ENCODE peak calls at places on chromosomes 5 and 9, in six cellular contexts. One of them, this sample, is unnamed.

GRCh38 chr5:39080168-39080567 is 6.0 kb upstream of the RICTOR start:
- DNase-seq in ascending aorta: no peak
- DNase-seq in ovary: no peak
- DNase-seq in H1: no peak
- DNase-seq in kidney: no peak
- DNase-seq in adrenal gland: no peak
- DNase-seq in this sample: no peak

GRCh38 chr5:77394064-77394716 is 97.9 kb downstream of the WDR41 start:
- DNase-seq in ascending aorta: no peak
- DNase-seq in ovary: no peak
- DNase-seq in H1: no peak
- DNase-seq in kidney: no peak
- DNase-seq in adrenal gland: no peak
- DNase-seq in this sample: no peak

GRCh38 chr9:21994526-21994995 is at the start of gene CDKN2B-AS1:
- DNase-seq in ascending aorta: no peak
- DNase-seq in ovary: peak; percentile 28
- DNase-seq in H1: peak; percentile 74
- DNase-seq in kidney: peak; percentile 76
- DNase-seq in adrenal gland: peak; percentile 57
- DNase-seq in this sample: peak; percentile 59

GRCh38 chr5:36877667-36878420 is 1.3 kb downstream of the NIPBL start:
- DNase-seq in ascending aorta: no peak
- DNase-seq in ovary: no peak
- DNase-seq in H1: no peak
- DNase-seq in kidney: no peak
- DNase-seq in adrenal gland: peak; percentile 9
- DNase-seq in this sample: no peak

GRCh38 chr5:127369772-127370171 is 79.2 kb downstream of the MEGF10 start:
- DNase-seq in ascending aorta: no peak
- DNase-seq in ovary: no peak
- DNase-seq in H1: no peak
- DNase-seq in kidney: no peak
- DNase-seq in adrenal gland: no peak
- DNase-seq in this sample: no peak

GRCh38 chr9:135864447-135865049 is 42.8 kb downstream of the CAMSAP1 start:
- DNase-seq in ascending aorta: no peak
- DNase-seq in ovary: peak; percentile 42
- DNase-seq in H1: peak; percentile 97
- DNase-seq in kidney: peak; percentile 75
- DNase-seq in adrenal gland: peak; percentile 80
- DNase-seq in this sample: no peak

GRCh38 chr5:143775258-143775657 is 36.7 kb upstream of the HMHB1 start:
- DNase-seq in ascending aorta: no peak
- DNase-seq in ovary: no peak
- DNase-seq in H1: no peak
- DNase-seq in kidney: no peak
- DNase-seq in adrenal gland: no peak
- DNase-seq in this sample: no peak

GRCh38 chr9:108151161-108151586 is 661.6 kb upstream of the KLF4 start:
- DNase-seq in ascending aorta: no peak
- DNase-seq in ovary: peak; percentile 48
- DNase-seq in H1: no peak
- DNase-seq in kidney: peak; percentile 35
- DNase-seq in adrenal gland: no peak
- DNase-seq in this sample: no peak

GRCh38 chr9:131834721-131835120 is 94.8 kb upstream of the RAPGEF1 start:
- DNase-seq in ascending aorta: no peak
- DNase-seq in ovary: no peak
- DNase-seq in H1: no peak
- DNase-seq in kidney: peak; percentile 18
- DNase-seq in adrenal gland: no peak
- DNase-seq in this sample: no peak

GRCh38 chr5:55220433-55221185 is 6.5 kb downstream of the MCIDAS start:
- DNase-seq in ascending aorta: no peak
- DNase-seq in ovary: no peak
- DNase-seq in H1: peak; percentile 81
- DNase-seq in kidney: peak; percentile 78
- DNase-seq in adrenal gland: no peak
- DNase-seq in this sample: no peak

GRCh38 chr5:13218518-13218917 is 726.0 kb downstream of the DNAH5 start:
- DNase-seq in ascending aorta: no peak
- DNase-seq in ovary: no peak
- DNase-seq in H1: no peak
- DNase-seq in kidney: no peak
- DNase-seq in adrenal gland: peak; percentile 3
- DNase-seq in this sample: no peak

GRCh38 chr5:54360089-54360488 is 49.7 kb upstream of the ARL15 start:
- DNase-seq in ascending aorta: no peak
- DNase-seq in ovary: no peak
- DNase-seq in H1: no peak
- DNase-seq in kidney: no peak
- DNase-seq in adrenal gland: peak; percentile 13
- DNase-seq in this sample: no peak

GRCh38 chr5:140575309-140575708 is 10.7 kb downstream of the SLC35A4 start:
- DNase-seq in ascending aorta: no peak
- DNase-seq in ovary: no peak
- DNase-seq in H1: no peak
- DNase-seq in kidney: no peak
- DNase-seq in adrenal gland: peak; percentile 80
- DNase-seq in this sample: no peak

GRCh38 chr5:62011072-62011664 is 294.8 kb upstream of the KIF2A start:
- DNase-seq in ascending aorta: no peak
- DNase-seq in ovary: no peak
- DNase-seq in H1: no peak
- DNase-seq in kidney: no peak
- DNase-seq in adrenal gland: no peak
- DNase-seq in this sample: no peak

GRCh38 chr9:129221233-129221632 is 43.2 kb upstream of the IER5L start:
- DNase-seq in ascending aorta: no peak
- DNase-seq in ovary: no peak
- DNase-seq in H1: no peak
- DNase-seq in kidney: no peak
- DNase-seq in adrenal gland: peak; percentile 57
- DNase-seq in this sample: no peak

GRCh38 chr5:150619359-150620230 is 20.9 kb upstream of the SYNPO start:
- DNase-seq in ascending aorta: peak; percentile 84
- DNase-seq in ovary: peak; percentile 60
- DNase-seq in H1: no peak
- DNase-seq in kidney: peak; percentile 86
- DNase-seq in adrenal gland: no peak
- DNase-seq in this sample: peak; percentile 89

GRCh38 chr5:127988149-127988755 is 95.3 kb upstream of the SLC12A2 start:
- DNase-seq in ascending aorta: no peak
- DNase-seq in ovary: no peak
- DNase-seq in H1: no peak
- DNase-seq in kidney: no peak
- DNase-seq in adrenal gland: peak; percentile 4
- DNase-seq in this sample: no peak

GRCh38 chr9:652896-653295 is 188.6 kb upstream of the DMRT1 start:
- DNase-seq in ascending aorta: no peak
- DNase-seq in ovary: no peak
- DNase-seq in H1: no peak
- DNase-seq in kidney: no peak
- DNase-seq in adrenal gland: peak; percentile 38
- DNase-seq in this sample: peak; percentile 78
- H3K4me1 ChIP-seq in ascending aorta: peaks cover 49% of the 10 kb centered on the region
- H3K4me1 ChIP-seq in ovary: peaks cover 10% of the 10 kb centered on the region
- H3K4me1 ChIP-seq in H1: peaks cover 16% of the 10 kb centered on the region
- H3K4me1 ChIP-seq in kidney: peaks cover 17% of the 10 kb centered on the region
- H3K4me1 ChIP-seq in adrenal gland: no peaks in the 10 kb centered on the region
- H3K4me1 ChIP-seq in this sample: no peaks in the 10 kb centered on the region

GRCh38 chr5:89110916-89111646 is 228.1 kb upstream of the MEF2C start:
- DNase-seq in ascending aorta: no peak
- DNase-seq in ovary: no peak
- DNase-seq in H1: no peak
- DNase-seq in kidney: no peak
- DNase-seq in adrenal gland: no peak
- DNase-seq in this sample: no peak
- H3K27ac ChIP-seq in ascending aorta: peak overlapping the region; percentile 51
- H3K27ac ChIP-seq in ovary: no peak overlapping the region
- H3K27ac ChIP-seq in H1: no peak overlapping the region
- H3K27ac ChIP-seq in kidney: no peak overlapping the region
- H3K27ac ChIP-seq in adrenal gland: no peak overlapping the region
- H3K27ac ChIP-seq in this sample: no peak overlapping the region

GRCh38 chr9:124199474-124199873 is 58.3 kb upstream of the NEK6 start:
- DNase-seq in ascending aorta: peak; percentile 7
- DNase-seq in ovary: no peak
- DNase-seq in H1: no peak
- DNase-seq in kidney: no peak
- DNase-seq in adrenal gland: no peak
- DNase-seq in this sample: no peak
- TF ChIP-seq CTCF in ascending aorta: no peak
- TF ChIP-seq CTCF in ovary: no peak
- TF ChIP-seq CTCF in H1: no peak
- TF ChIP-seq CTCF in kidney: no peak
- TF ChIP-seq CTCF in adrenal gland: no peak
- TF ChIP-seq CTCF in this sample: no peak

DNA sequence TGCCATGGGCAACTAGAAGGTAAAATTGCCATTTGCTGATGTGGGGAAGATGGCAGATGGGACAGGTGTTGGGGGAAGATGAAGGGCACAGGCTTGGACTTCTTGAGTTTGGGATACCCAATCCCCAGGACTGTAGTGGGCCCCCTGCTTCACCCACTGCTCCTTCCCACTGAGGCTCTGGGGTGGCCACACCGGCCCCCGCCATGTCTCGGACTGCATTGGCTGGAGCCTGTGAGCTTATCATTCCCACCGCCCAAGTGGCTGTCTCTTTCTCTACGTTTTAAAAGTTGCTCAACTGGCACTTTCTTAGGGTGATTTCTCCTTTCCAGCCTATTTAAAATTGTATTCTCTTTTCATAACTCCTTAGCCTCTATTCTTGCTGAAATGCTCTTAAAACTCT is 730.0 kb upstream of the ADAMTS16 start:
- DNase-seq in ascending aorta: no peak
- DNase-seq in ovary: no peak
- DNase-seq in H1: no peak
- DNase-seq in kidney: no peak
- DNase-seq in adrenal gland: no peak
- DNase-seq in this sample: no peak
- H3K4me1 ChIP-seq in ascending aorta: no peaks in the 10 kb centered on the region
- H3K4me1 ChIP-seq in ovary: no peaks in the 10 kb centered on the region
- H3K4me1 ChIP-seq in H1: no peaks in the 10 kb centered on the region
- H3K4me1 ChIP-seq in kidney: no peaks in the 10 kb centered on the region
- H3K4me1 ChIP-seq in adrenal gland: no peaks in the 10 kb centered on the region
- H3K4me1 ChIP-seq in this sample: no peaks in the 10 kb centered on the region

GRCh38 chr9:109311281-109311680 is 9.6 kb downstream of the EPB41L4B start:
- DNase-seq in ascending aorta: no peak
- DNase-seq in ovary: peak; percentile 32
- DNase-seq in H1: no peak
- DNase-seq in kidney: no peak
- DNase-seq in adrenal gland: no peak
- DNase-seq in this sample: no peak
- H3K27ac ChIP-seq in ascending aorta: no peak overlapping the region
- H3K27ac ChIP-seq in ovary: no peak overlapping the region
- H3K27ac ChIP-seq in H1: no peak overlapping the region
- H3K27ac ChIP-seq in kidney: no peak overlapping the region
- H3K27ac ChIP-seq in adrenal gland: no peak overlapping the region
- H3K27ac ChIP-seq in this sample: no peak overlapping the region

GRCh38 chr9:114612272-114612923 is 1.3 kb downstream of the TMEM268 start:
- DNase-seq in ascending aorta: no peak
- DNase-seq in ovary: no peak
- DNase-seq in H1: peak; percentile 52
- DNase-seq in kidney: no peak
- DNase-seq in adrenal gland: no peak
- DNase-seq in this sample: no peak
- TF ChIP-seq CTCF in ascending aorta: no peak
- TF ChIP-seq CTCF in ovary: no peak
- TF ChIP-seq CTCF in H1: no peak
- TF ChIP-seq CTCF in kidney: no peak
- TF ChIP-seq CTCF in adrenal gland: no peak
- TF ChIP-seq CTCF in this sample: no peak

This sample was measured in right atrium auricular region.